ENCODE peak calls at places on chromosome 9, in six cellular contexts. Q is psoas muscle; X is Right ventricle myocardium superior; J is T follicular helper cell; R is activated CD4-positive, alpha-beta T cell treated with anti-CD3 and anti-CD28 coated beads, Interleukin-2, amount 50 U/mL, for 48 hours; H is DMS153. M is an unnamed sample.

GRCh38 chr9:118362596-118362995 is 658.4 kb downstream of the TLR4 start:
- DNase-seq in X (no peak), H (no peak), Q (no peak), R (no peak), J (no peak), M (no peak)

GRCh38 chr9:101325053-101325452 is 59.8 kb downstream of the BAAT start:
- DNase-seq in J (no peak), H (no peak), Q (no peak), R (no peak), X (no peak), M (no peak)

GRCh38 chr9:18396102-18396728 is 77.7 kb upstream of the ADAMTSL1 start:
- DNase-seq in R (no peak), J (no peak), H (peak; percentile 44), Q (no peak), X (no peak), M (no peak)

GRCh38 chr9:93024986-93025630 is 33.4 kb upstream of the SUSD3 start:
- DNase-seq in Q (no peak), H (no peak), R (no peak), J (no peak), X (peak; percentile 28), M (no peak)

GRCh38 chr9:15373201-15373530 is 49.5 kb upstream of the SNAPC3 start:
- DNase-seq in R (no peak), Q (no peak), J (no peak), H (no peak), X (no peak), M (no peak)

GRCh38 chr9:105157178-105157583 is 87.3 kb upstream of the SLC44A1 start:
- DNase-seq in Q (peak; percentile 47), R (peak; percentile 19), J (no peak), X (peak; percentile 71), H (peak; percentile 55), M (peak; percentile 1)

GRCh38 chr9:123795336-123795735 is 134.6 kb downstream of the DENND1A start:
- DNase-seq in Q (no peak), H (no peak), R (no peak), J (no peak), X (no peak), M (no peak)

GRCh38 chr9:87909310-87910041 is 8.3 kb upstream of the SPATA31C1 start:
- DNase-seq in H (peak; percentile 61), X (no peak), R (no peak), J (no peak), Q (no peak), M (no peak)

GRCh38 chr9:21994526-21994995 is at the start of gene CDKN2B-AS1:
- DNase-seq in Q (peak; percentile 41), J (no peak), H (peak; percentile 78), X (peak; percentile 56), R (peak; percentile 51), M (no peak)

GRCh38 chr9:95989304-95989703 is 113.8 kb downstream of the ERCC6L2 start:
- DNase-seq in X (no peak), J (no peak), R (no peak), H (no peak), Q (no peak), M (no peak)

GRCh38 chr9:108477538-108478006 is 378.2 kb downstream of the ACTL7B start:
- DNase-seq in Q (no peak), R (no peak), X (no peak), J (no peak), H (peak; percentile 93), M (no peak)

GRCh38 chr9:98764351-98764750 is 32.0 kb downstream of the ANKS6 start:
- DNase-seq in H (no peak), Q (no peak), J (no peak), R (no peak), X (no peak), M (no peak)

GRCh38 chr9:135342206-135343130 is 137.1 kb upstream of the PPP1R26 start:
- DNase-seq in R (no peak), X (peak; percentile 37), J (no peak), Q (no peak), H (no peak), M (no peak)

GRCh38 chr9:126877418-126877817 is 17.0 kb downstream of the ZBTB34 start:
- DNase-seq in X (no peak), J (no peak), H (no peak), Q (no peak), R (no peak), M (peak; percentile 18)

GRCh38 chr9:126438757-126439401 is 112.2 kb downstream of the MVB12B start:
- DNase-seq in H (no peak), J (no peak), Q (no peak), X (no peak), R (no peak), M (no peak)

GRCh38 chr9:133674091-133674490 is 37.9 kb downstream of the DBH start:
- DNase-seq in H (no peak), J (no peak), R (no peak), Q (peak; percentile 3), X (peak; percentile 19), M (no peak)

M was measured in T-cell.